ENCODE peak calls at places on chromosomes 11 and 22, in seven cellular contexts. W, S, P, C, T, A and J are unnamed samples.

GRCh38 chr11:92457250-92457649 is 232.6 kb downstream of the FAT3 start:
- DNase-seq in S (peak; percentile 25), T (peak; percentile 13), W (no peak), C (peak; percentile 65), P (no peak), A (peak; percentile 2), J (no peak)

GRCh38 chr11:17812286-17813187 is 78.0 kb downstream of the KCNC1 start:
- DNase-seq in W (no peak), T (peak; percentile 29), P (no peak), C (no peak), S (no peak), A (no peak), J (no peak)

GRCh38 chr22:33726294-33726711 is 194.0 kb downstream of the LARGE1 start:
- DNase-seq in C (peak; percentile 71), A (peak; percentile 42), W (no peak), P (no peak), T (peak; percentile 1), S (peak; percentile 1), J (peak; percentile 66)

GRCh38 chr11:124812876-124813275 is 12.7 kb upstream of the MSANTD2 start:
- DNase-seq in W (peak; percentile 29), S (no peak), C (no peak), P (no peak), A (peak; percentile 28), T (no peak), J (no peak)

GRCh38 chr11:5600374-5600851 is 4.0 kb downstream of the TRIM6 start:
- DNase-seq in W (peak; percentile 76), A (peak; percentile 95), T (peak; percentile 79), C (peak; percentile 92), S (peak; percentile 88), P (peak; percentile 82), J (no peak)

GRCh38 chr11:74005721-74006517 is 3.0 kb downstream of the UCP3 start:
- DNase-seq in W (no peak), C (no peak), T (no peak), S (no peak), A (no peak), P (no peak), J (no peak)

GRCh38 chr11:100932474-100933100 is 197.0 kb downstream of the PGR start:
- DNase-seq in P (no peak), A (peak; percentile 58), T (peak; percentile 55), W (peak; percentile 77), C (peak; percentile 62), S (no peak), J (peak; percentile 27)

GRCh38 chr11:8383227-8383626 is 119.5 kb upstream of the LMO1 start:
- DNase-seq in P (no peak), W (no peak), C (no peak), A (no peak), T (no peak), S (no peak), J (no peak)

GRCh38 chr11:27201454-27202302 is 161.1 kb downstream of the BBOX1 start:
- DNase-seq in T (peak; percentile 87), C (peak; percentile 79), P (peak; percentile 64), W (peak; percentile 99), A (peak; percentile 74), S (peak; percentile 76), J (peak; percentile 89)

GRCh38 chr11:102983491-102983890 is 28.0 kb upstream of the MMP13 start:
- DNase-seq in C (peak; percentile 59), A (peak; percentile 35), S (no peak), P (no peak), W (no peak), T (peak; percentile 44), J (no peak)

GRCh38 chr11:77457340-77457739 is 16.6 kb downstream of the PAK1 start:
- DNase-seq in A (no peak), P (no peak), C (no peak), W (no peak), T (no peak), S (no peak), J (no peak)

GRCh38 chr11:125079878-125080530 is 16.9 kb downstream of the SLC37A2 start:
- DNase-seq in S (no peak), P (no peak), C (no peak), W (no peak), T (no peak), A (no peak), J (no peak)

GRCh38 chr22:35638408-35638807 is 9.8 kb upstream of the APOL6 start:
- DNase-seq in W (no peak), C (peak; percentile 95), S (no peak), A (peak; percentile 91), P (no peak), T (peak; percentile 95), J (peak; percentile 84)

DNA sequence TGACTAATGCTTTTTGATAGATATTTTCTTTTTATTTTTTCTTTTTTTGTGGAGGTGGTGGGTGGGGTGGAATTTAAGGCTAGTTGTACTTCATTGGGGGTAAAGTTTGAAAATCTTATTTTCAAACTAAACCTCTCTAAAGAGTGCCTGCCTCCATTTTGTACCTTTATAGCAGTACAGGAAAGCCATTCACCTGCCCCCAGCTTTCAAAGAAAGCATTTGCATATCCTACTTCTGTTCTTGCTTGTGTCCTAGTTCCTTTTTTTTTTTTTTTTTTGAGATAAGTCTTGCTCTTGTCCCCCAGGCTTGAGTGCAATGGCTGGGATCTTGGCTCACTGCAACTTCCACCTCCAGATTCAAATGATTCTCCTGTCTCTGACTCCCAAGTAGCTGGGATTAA is 766.2 kb upstream of the LRRC4C start:
- DNase-seq in W (no peak), S (no peak), A (no peak), C (no peak), T (no peak), P (no peak), J (no peak)
- H3K4me3 ChIP-seq in W (no peak overlapping the region), S (no peak overlapping the region), A (no peak overlapping the region), C (no peak overlapping the region), T (no peak overlapping the region), P (no peak overlapping the region), J (no peak overlapping the region)

DNA sequence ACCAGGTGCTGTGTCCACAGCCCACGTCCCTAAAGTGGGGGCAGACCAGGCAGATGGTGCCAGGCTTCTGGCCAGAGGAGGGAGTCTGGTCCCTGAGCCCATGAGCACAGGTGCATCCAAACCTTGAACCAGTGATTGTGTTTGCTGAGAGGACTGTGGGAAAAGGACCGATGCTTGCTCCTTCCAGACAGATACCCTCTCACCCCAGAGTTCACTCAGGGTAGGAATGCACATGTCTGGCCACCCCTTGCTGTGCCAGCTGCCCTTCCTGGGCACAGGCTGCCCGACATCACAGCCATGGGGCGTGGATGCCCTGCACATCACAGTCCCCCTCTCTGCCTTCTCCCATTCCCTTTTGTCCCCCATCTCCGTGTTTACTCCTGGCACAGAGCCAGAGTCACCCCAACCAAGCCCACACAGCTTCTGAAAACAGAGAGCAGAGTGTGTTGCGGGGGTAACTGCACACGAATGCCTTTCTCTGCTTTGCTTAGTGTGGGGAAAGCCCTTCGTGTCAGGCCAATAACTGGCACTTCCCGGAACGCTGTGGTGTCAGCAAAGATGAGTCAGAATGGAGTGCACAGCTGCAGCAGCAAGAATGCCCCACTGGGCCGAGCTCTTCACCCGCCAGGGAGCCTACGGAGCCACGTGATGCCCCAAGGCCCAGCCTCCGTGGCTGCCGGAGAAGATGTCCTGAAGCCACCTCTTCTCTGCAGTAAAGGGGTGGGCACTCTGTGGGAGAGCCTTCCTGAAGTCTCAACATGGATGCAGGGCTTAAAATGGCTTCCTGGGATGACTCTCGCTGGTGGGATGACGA is 7.6 kb downstream of the CARS1 start:
- DNase-seq in A (peak; percentile 96), W (peak; percentile 94), P (peak; percentile 83), T (peak; percentile 98), S (peak; percentile 93), C (peak; percentile 95), J (peak; percentile 87)
- TF ChIP-seq CTCF in A (peak; percentile 43), W (peak; percentile 37), P (no peak), T (peak; percentile 15), S (peak; percentile 67), C (no peak), J (peak; percentile 29)

GRCh38 chr11:88310246-88310645 is 27.3 kb downstream of the CTSC start:
- DNase-seq in P (no peak), A (no peak), T (peak; percentile 36), W (no peak), C (no peak), S (no peak), J (no peak)

GRCh38 chr11:88308576-88308975 is 29.0 kb downstream of the CTSC start:
- DNase-seq in A (no peak), S (no peak), W (peak; percentile 70), C (no peak), T (no peak), P (no peak), J (no peak)

GRCh38 chr11:88306785-88307184 is 30.8 kb downstream of the CTSC start:
- DNase-seq in S (no peak), P (no peak), W (no peak), T (no peak), C (no peak), A (no peak), J (no peak)

GRCh38 chr11:88305430-88305829 is 32.1 kb downstream of the CTSC start:
- DNase-seq in T (no peak), A (no peak), C (no peak), S (no peak), W (no peak), P (no peak), J (no peak)

GRCh38 chr11:88307749-88308425 is 29.6 kb downstream of the CTSC start:
- DNase-seq in C (no peak), S (no peak), T (no peak), P (no peak), W (no peak), A (no peak), J (no peak)
- H3K4me3 ChIP-seq in C (no peak overlapping the region), S (no peak overlapping the region), T (no peak overlapping the region), P (no peak overlapping the region), W (no peak overlapping the region), A (no peak overlapping the region), J (no peak overlapping the region)

DNA sequence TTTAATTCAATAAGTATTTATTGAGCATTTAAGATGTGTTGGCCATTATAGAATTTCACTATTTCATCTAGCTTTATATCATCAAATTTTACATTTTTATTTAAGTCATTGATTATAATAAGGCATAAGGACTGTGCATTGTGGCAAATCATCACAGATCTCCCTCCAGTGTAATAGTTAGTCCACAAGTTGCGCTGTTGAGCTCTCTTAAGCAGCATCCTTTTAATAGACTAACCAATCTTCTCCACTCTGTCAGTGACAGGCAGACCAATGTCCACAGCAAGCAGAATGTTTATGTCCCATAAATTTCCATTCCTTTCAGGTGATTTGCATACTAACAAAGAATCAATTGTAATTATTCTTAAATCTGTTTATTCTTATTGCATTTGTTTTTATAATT is 595.3 kb upstream of the CCDC90B start:
- DNase-seq in S (no peak), C (no peak), T (no peak), A (no peak), W (peak; percentile 17), P (no peak), J (no peak)
- TF ChIP-seq CTCF in S (no peak), C (no peak), T (no peak), A (no peak), W (peak; percentile 37), P (no peak), J (no peak)